ENCODE peak calls at places on chromosome 18, in nine cellular contexts. I is amniotic stem cell; V is stimulated activated CD4-positive, alpha-beta T cell treated with anti-CD3 and anti-CD28 coated beads, Interleukin-4, amount 100 ng/mL, for 24 hours; C is Peyer's patch; R is fibroblast of pulmonary artery; Y is lower leg skin; O is H4; F is hepatocyte; B is PC-9. W is an unnamed sample.

GRCh38 chr18:8745355-8746014 is 40.1 kb downstream of the MTCL1 start:
- DNase-seq in I (no peak), V (no peak), C (no peak), R (no peak), Y (no peak), O (no peak), F (no peak), B (no peak), W (no peak)

GRCh38 chr18:58788971-58789797 is 75.5 kb upstream of the ZNF532 start:
- DNase-seq in I (no peak), V (no peak), C (no peak), R (peak; percentile 86), Y (no peak), O (peak; percentile 97), F (peak; percentile 59), B (no peak), W (no peak)

GRCh38 chr18:24567199-24567598 is 106.8 kb downstream of the HRH4 start:
- DNase-seq in I (no peak), V (no peak), C (no peak), R (peak; percentile 5), Y (no peak), O (peak; percentile 10), F (no peak), B (no peak), W (no peak)

GRCh38 chr18:26714739-26715138 is 150.8 kb downstream of the AQP4 start:
- DNase-seq in I (no peak), V (no peak), C (no peak), R (no peak), Y (no peak), O (no peak), F (no peak), B (no peak), W (no peak)

GRCh38 chr18:64083906-64084305 is 65.0 kb downstream of the LINC00305 start:
- DNase-seq in I (no peak), V (no peak), C (no peak), R (no peak), Y (no peak), O (no peak), F (no peak), B (no peak), W (no peak)

GRCh38 chr18:1914489-1914888 is 656.8 kb downstream of the METTL4 start:
- DNase-seq in I (no peak), V (no peak), C (no peak), R (peak; percentile 42), Y (no peak), O (no peak), F (no peak), B (no peak), W (no peak)

GRCh38 chr18:49510393-49511115 is 23.5 kb upstream of the C18orf32 start:
- DNase-seq in I (no peak), V (peak; percentile 60), C (peak; percentile 69), R (peak; percentile 73), Y (no peak), O (peak; percentile 63), F (peak; percentile 72), B (peak; percentile 42), W (no peak)

GRCh38 chr18:42113529-42114191 is 158.6 kb downstream of the PIK3C3 start:
- DNase-seq in I (peak; percentile 2), V (no peak), C (no peak), R (peak; percentile 56), Y (no peak), O (peak; percentile 46), F (no peak), B (no peak), W (no peak)

GRCh38 chr18:45828917-45829811 is 3.7 kb downstream of the SIGLEC15 start:
- DNase-seq in I (no peak), V (no peak), C (no peak), R (no peak), Y (no peak), O (no peak), F (peak; percentile 71), B (peak; percentile 74), W (no peak)

GRCh38 chr18:80112623-80113248 is 3.7 kb downstream of the ADNP2 start:
- DNase-seq in I (no peak), V (no peak), C (no peak), R (peak; percentile 34), Y (no peak), O (no peak), F (no peak), B (no peak), W (no peak)

GRCh38 chr18:61551586-61551985 is 218.4 kb downstream of the CDH20 start:
- DNase-seq in I (peak; percentile 68), V (peak; percentile 40), C (peak; percentile 53), R (peak; percentile 91), Y (peak; percentile 67), O (peak; percentile 74), F (peak; percentile 88), B (peak; percentile 15), W (no peak)

GRCh38 chr18:23207994-23208393 is 72.7 kb downstream of the CABLES1 start:
- DNase-seq in I (no peak), V (no peak), C (no peak), R (no peak), Y (no peak), O (no peak), F (no peak), B (no peak), W (no peak)

GRCh38 chr18:74631242-74632087 is 33.8 kb downstream of the ZNF407 start:
- DNase-seq in I (no peak), V (no peak), C (no peak), R (peak; percentile 84), Y (no peak), O (no peak), F (no peak), B (no peak), W (no peak)

GRCh38 chr18:712401-713134 is at the start of gene ENOSF1:
- DNase-seq in I (no peak), V (peak; percentile 81), C (peak; percentile 93), R (peak; percentile 86), Y (peak; percentile 83), O (peak; percentile 29), F (peak; percentile 94), B (peak; percentile 97), W (peak; percentile 25)

GRCh38 chr18:69944434-69944833 is 3.2 kb downstream of the CD226 start:
- DNase-seq in I (no peak), V (no peak), C (no peak), R (no peak), Y (no peak), O (no peak), F (no peak), B (no peak), W (no peak)

GRCh38 chr18:24544141-24544498 is 83.7 kb downstream of the HRH4 start:
- DNase-seq in I (no peak), V (no peak), C (no peak), R (peak; percentile 51), Y (no peak), O (peak; percentile 39), F (peak; percentile 62), B (no peak), W (no peak)

GRCh38 chr18:46320928-46321855 is 217.0 kb downstream of the HAUS1 start:
- DNase-seq in I (no peak), V (no peak), C (no peak), R (peak; percentile 60), Y (no peak), O (peak; percentile 71), F (no peak), B (no peak), W (no peak)

GRCh38 chr18:5746844-5747243 is 148.5 kb downstream of the TMEM200C start:
- DNase-seq in I (no peak), V (no peak), C (no peak), R (no peak), Y (no peak), O (no peak), F (peak; percentile 29), B (no peak), W (no peak)

GRCh38 chr18:63476666-63477065 is at the start of gene SERPINB5:
- DNase-seq in I (no peak), V (no peak), C (peak; percentile 90), R (no peak), Y (peak; percentile 84), O (no peak), F (no peak), B (peak; percentile 89), W (no peak)

GRCh38 chr18:56267334-56267733 is 371.1 kb downstream of the TXNL1 start:
- DNase-seq in I (no peak), V (no peak), C (peak; percentile 62), R (no peak), Y (no peak), O (no peak), F (no peak), B (no peak), W (no peak)

GRCh38 chr18:36066731-36067117 is 635 bp downstream of the RPRD1A start:
- DNase-seq in I (no peak), V (no peak), C (no peak), R (peak; percentile 23), Y (no peak), O (no peak), F (no peak), B (no peak), W (no peak)

GRCh38 chr18:32707153-32707552 is 65.7 kb downstream of the KLHL14 start:
- DNase-seq in I (no peak), V (no peak), C (no peak), R (no peak), Y (no peak), O (no peak), F (peak; percentile 6), B (no peak), W (no peak)

GRCh38 chr18:32881009-32881408 is 108.2 kb upstream of the KLHL14 start:
- DNase-seq in I (no peak), V (no peak), C (peak; percentile 50), R (no peak), Y (no peak), O (no peak), F (no peak), B (no peak), W (no peak)

GRCh38 chr18:58299135-58299473 is 255.1 kb downstream of the NEDD4L start:
- DNase-seq in I (no peak), V (no peak), C (no peak), R (no peak), Y (no peak), O (no peak), F (no peak), B (no peak), W (no peak)

GRCh38 chr18:30613467-30613801 is 429.1 kb downstream of the DSC3 start:
- DNase-seq in I (no peak), V (no peak), C (no peak), R (no peak), Y (no peak), O (no peak), F (no peak), B (no peak), W (no peak)